ENCODE peak calls at places on chromosomes 11 and 22, in five cellular contexts. O is HepG2, N is GM12878, Q is K562, Z is H1. V is an unnamed sample.

GRCh38 chr11:99069831-99070444 is 49.2 kb downstream of the CNTN5 start:
- DNase-seq in O (peak), N (peak), Q (no peak), Z (peak), V (no peak)

GRCh38 chr22:22061085-22062077 is 78.8 kb upstream of the TOP3B start:
- DNase-seq in O (peak), N (no peak), Q (no peak), Z (no peak), V (peak)

GRCh38 chr11:27694992-27695391 is 5.3 kb downstream of the BDNF start:
- DNase-seq in O (no peak), N (no peak), Q (no peak), Z (no peak), V (no peak)

GRCh38 chr11:1302461-1303073 is 6.9 kb downstream of the TOLLIP start:
- DNase-seq in O (peak), N (no peak), Q (no peak), Z (peak), V (no peak)

GRCh38 chr22:39230261-39231196 is 14.3 kb downstream of the PDGFB start:
- DNase-seq in O (peak), N (no peak), Q (no peak), Z (peak), V (no peak)

GRCh38 chr11:73152861-73153483 is 10.9 kb upstream of the FCHSD2 start:
- DNase-seq in O (no peak), N (peak), Q (no peak), Z (no peak), V (no peak)

GRCh38 chr11:22416462-22416861 is 78.3 kb downstream of the SLC17A6 start:
- DNase-seq in O (no peak), N (no peak), Q (no peak), Z (no peak), V (no peak)

GRCh38 chr11:62546937-62547625 is 475 bp upstream of the AHNAK start:
- DNase-seq in O (no peak), N (no peak), Q (no peak), Z (peak), V (no peak)

GRCh38 chr22:42228480-42228879 is 42.0 kb downstream of the TCF20 start:
- DNase-seq in O (no peak), N (no peak), Q (no peak), Z (no peak), V (no peak)

GRCh38 chr22:38246692-38247091 is 26.1 kb downstream of the TMEM184B start:
- DNase-seq in O (no peak), N (no peak), Q (no peak), Z (no peak), V (no peak)

GRCh38 chr11:24357620-24358386 is 139.1 kb upstream of the LUZP2 start:
- DNase-seq in O (no peak), N (no peak), Q (no peak), Z (no peak), V (no peak)

GRCh38 chr11:11931461-11932055 is 76.9 kb downstream of the DKK3 start:
- DNase-seq in O (peak), N (no peak), Q (peak), Z (no peak), V (peak)

GRCh38 chr11:235998-236773 is at the start of gene SIRT3:
- DNase-seq in O (peak), N (peak), Q (peak), Z (peak), V (peak)

GRCh38 chr11:78101073-78101472 is 21.4 kb upstream of the NDUFC2 start:
- DNase-seq in O (peak), N (no peak), Q (no peak), Z (no peak), V (no peak)

GRCh38 chr22:24326266-24326665 is 55.6 kb downstream of the SPECC1L start:
- DNase-seq in O (no peak), N (no peak), Q (no peak), Z (no peak), V (no peak)

GRCh38 chr11:850777-851762 is 8.4 kb downstream of the TSPAN4 start:
- DNase-seq in O (no peak), N (no peak), Q (no peak), Z (peak), V (no peak)

GRCh38 chr11:15918674-15919073 is 437.7 kb downstream of the SOX6 start:
- DNase-seq in O (no peak), N (no peak), Q (no peak), Z (no peak), V (no peak)

GRCh38 chr11:119806064-119806915 is 77.3 kb upstream of the NECTIN1 start:
- DNase-seq in O (no peak), N (no peak), Q (no peak), Z (no peak), V (no peak)

GRCh38 chr22:40648386-40648785 is 11.9 kb upstream of the MRTFA start:
- DNase-seq in O (no peak), N (no peak), Q (no peak), Z (no peak), V (no peak)

GRCh38 chr11:69649576-69649900 is 8.6 kb downstream of the CCND1 start:
- DNase-seq in O (no peak), N (no peak), Q (no peak), Z (no peak), V (no peak)

GRCh38 chr11:36024716-36025115 is 80.9 kb downstream of the LDLRAD3 start:
- DNase-seq in O (no peak), N (no peak), Q (no peak), Z (no peak), V (no peak)

GRCh38 chr11:16738949-16739262 is 459 bp downstream of the C11orf58 start:
- DNase-seq in O (no peak), N (no peak), Q (no peak), Z (no peak), V (no peak)

GRCh38 chr11:71451596-71452353 is 1.2 kb upstream of the NADSYN1 start:
- DNase-seq in O (peak), N (no peak), Q (no peak), Z (no peak), V (no peak)

GRCh38 chr22:45878901-45879551 is 97.9 kb downstream of the WNT7B start:
- DNase-seq in O (no peak), N (no peak), Q (no peak), Z (peak), V (no peak)

GRCh38 chr11:69666261-69666660 is 8.9 kb downstream of the LTO1 start:
- DNase-seq in O (no peak), N (no peak), Q (no peak), Z (no peak), V (no peak)

GRCh38 chr11:85889676-85890579 is 34.7 kb downstream of the CCDC83 start:
- DNase-seq in O (peak), N (no peak), Q (no peak), Z (no peak), V (peak)

GRCh38 chr11:102869354-102869753 is 5.4 kb downstream of the MMP12 start:
- DNase-seq in O (no peak), N (no peak), Q (no peak), Z (no peak), V (no peak)

GRCh38 chr11:82092904-82093303 is 640.8 kb downstream of the FAM181B start:
- DNase-seq in O (no peak), N (no peak), Q (no peak), Z (no peak), V (no peak)

GRCh38 chr11:119101759-119102423 is at the start of gene DPAGT1:
- DNase-seq in O (peak), N (peak), Q (peak), Z (peak), V (peak)

GRCh38 chr22:36806824-36807223 is 10.0 kb downstream of the PVALB start:
- DNase-seq in O (no peak), N (no peak), Q (no peak), Z (no peak), V (no peak)

GRCh38 chr11:57288771-57289579 is 35.8 kb downstream of the TNKS1BP1 start:
- DNase-seq in O (peak), N (no peak), Q (no peak), Z (no peak), V (no peak)

GRCh38 chr22:23393721-23394320 is 186.3 kb downstream of the IGLL1 start:
- DNase-seq in O (no peak), N (no peak), Q (no peak), Z (no peak), V (no peak)

GRCh38 chr11:34451053-34451452 is 12.3 kb downstream of the CAT start:
- DNase-seq in O (no peak), N (no peak), Q (no peak), Z (no peak), V (no peak)

GRCh38 chr11:19352072-19352735 is 111.5 kb upstream of the E2F8 start:
- DNase-seq in O (no peak), N (no peak), Q (no peak), Z (no peak), V (no peak)

GRCh38 chr11:67639438-67639859 is at the start of gene TBX10:
- DNase-seq in O (no peak), N (no peak), Q (no peak), Z (peak), V (no peak)
- TF ChIP-seq SRF in O (no peak), N (no peak), Q (no peak), Z (no peak), V (no peak)

GRCh38 chr22:29737251-29738117 is 17.7 kb downstream of the CABP7 start:
- DNase-seq in O (no peak), N (no peak), Q (no peak), Z (no peak), V (no peak)
- TF ChIP-seq YY1 in O (no peak), N (no peak), Q (no peak), Z (no peak), V (no peak)

GRCh38 chr22:19812910-19813309 is 41.8 kb downstream of the GNB1L start:
- DNase-seq in O (no peak), N (no peak), Q (no peak), Z (peak), V (no peak)
- TF ChIP-seq SRF in O (no peak), N (no peak), Q (no peak), Z (no peak), V (no peak)

GRCh38 chr11:121513807-121514206 is 61.0 kb upstream of the SORL1-AS1 start:
- DNase-seq in O (no peak), N (no peak), Q (no peak), Z (no peak), V (no peak)

GRCh38 chr11:121510438-121510837 is 57.7 kb upstream of the SORL1-AS1 start:
- DNase-seq in O (no peak), N (no peak), Q (no peak), Z (no peak), V (no peak)

GRCh38 chr11:121512468-121513465 is 60.0 kb upstream of the SORL1-AS1 start:
- DNase-seq in O (no peak), N (no peak), Q (no peak), Z (no peak), V (no peak)

GRCh38 chr11:121503056-121503455 is 50.3 kb upstream of the SORL1-AS1 start:
- DNase-seq in O (no peak), N (no peak), Q (no peak), Z (no peak), V (no peak)

DNA sequence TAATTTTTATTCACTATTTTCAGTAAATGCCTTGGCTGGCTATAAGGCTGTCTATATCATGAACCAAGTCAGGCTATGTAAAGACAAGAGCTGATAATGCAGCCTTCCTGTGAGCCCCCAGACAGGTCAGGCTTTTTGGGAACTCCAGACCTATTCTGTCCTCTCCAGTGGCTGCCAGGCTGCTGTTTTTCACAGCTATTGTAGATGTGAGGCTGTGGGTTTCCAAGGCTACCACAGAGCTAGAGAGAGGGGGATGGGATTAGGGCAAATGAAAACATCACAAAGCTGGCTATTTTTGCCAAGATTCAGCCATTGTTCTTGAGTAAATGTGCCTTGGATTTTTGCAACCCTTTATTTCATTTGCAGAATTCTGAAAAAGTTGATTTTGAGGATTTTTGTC is 55.7 kb upstream of the SORL1-AS1 start:
- DNase-seq in O (no peak), N (no peak), Q (no peak), Z (no peak), V (no peak)
- TF ChIP-seq YY1 in O (no peak), N (no peak), Q (no peak), Z (no peak), V (no peak)

GRCh38 chr11:44615913-44616806 is 50.7 kb downstream of the CD82 start:
- DNase-seq in O (no peak), N (no peak), Q (no peak), Z (no peak), V (no peak)
- TF ChIP-seq SRF in O (no peak), N (no peak), Q (no peak), Z (no peak), V (no peak)

GRCh38 chr22:44204937-44205712 is 24.4 kb downstream of the PARVG start:
- DNase-seq in O (no peak), N (no peak), Q (no peak), Z (no peak), V (no peak)
- TF ChIP-seq YY1 in O (no peak), N (no peak), Q (no peak), Z (no peak), V (no peak)

DNA sequence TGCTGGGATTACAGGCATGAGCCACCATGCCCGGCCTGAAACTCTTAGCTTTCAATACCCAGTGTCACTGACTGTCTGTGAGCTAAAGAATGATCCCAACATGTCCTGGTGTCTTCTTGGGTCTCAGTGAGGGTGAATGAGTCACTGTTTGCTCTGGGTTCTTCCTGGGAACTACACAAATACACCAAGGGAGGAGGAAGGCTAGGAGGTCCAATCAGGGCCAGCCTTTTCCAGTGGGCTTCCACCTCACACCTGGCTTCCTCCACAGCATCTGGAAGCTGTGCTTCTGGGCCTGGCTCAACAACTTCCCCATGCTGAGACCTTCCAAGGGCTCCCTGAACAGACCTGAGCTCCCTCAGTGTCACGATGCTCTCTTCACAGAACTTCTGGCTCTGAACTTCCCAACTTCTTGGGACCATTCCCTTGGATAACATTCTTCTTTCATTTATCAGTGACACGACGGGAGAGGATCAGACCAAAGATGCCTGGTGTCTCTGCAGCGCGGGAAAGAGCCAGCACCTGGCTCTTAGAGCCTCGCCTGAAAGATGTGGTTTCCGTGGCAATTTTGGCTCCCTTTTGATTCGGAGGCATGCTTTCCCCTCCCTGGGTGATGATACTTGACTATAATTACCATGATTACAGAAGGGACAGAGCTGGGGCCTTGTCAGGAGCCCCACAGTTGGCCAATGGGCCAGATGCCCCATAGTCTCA is 22.3 kb upstream of the CHRM4 start:
- DNase-seq in O (peak), N (no peak), Q (no peak), Z (no peak), V (no peak)
- TF ChIP-seq SRF in O (no peak), N (no peak), Q (no peak), Z (no peak), V (no peak)

DNA sequence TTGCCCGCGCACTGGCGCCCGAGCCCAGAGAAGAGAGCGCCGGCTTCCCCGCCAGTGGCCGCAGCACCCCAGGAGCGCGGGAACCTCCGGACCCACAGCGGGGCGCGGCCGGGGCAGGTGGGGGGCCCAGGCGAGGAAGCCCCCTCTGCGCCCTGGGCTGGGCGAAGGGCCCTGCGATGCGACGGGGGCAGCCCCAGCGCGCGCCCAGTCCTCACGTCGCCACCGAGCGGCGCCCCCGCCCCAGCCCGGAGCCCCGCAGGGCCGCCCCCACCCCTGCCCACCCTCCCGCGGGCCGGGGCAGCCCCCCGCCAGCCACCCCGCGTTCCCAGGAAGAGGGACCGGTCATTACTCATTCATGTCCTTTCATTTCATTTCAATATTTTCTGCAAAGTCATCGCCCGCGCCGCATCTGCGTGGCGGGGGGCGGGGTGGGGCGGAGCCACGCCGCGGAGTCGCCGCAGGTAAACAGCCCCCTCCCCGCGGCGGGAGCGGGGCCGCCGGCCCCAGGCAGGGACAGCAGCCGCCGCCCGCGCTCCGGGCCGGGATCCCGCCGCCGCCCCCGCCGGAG is 673 bp upstream of the PANX2 start:
- DNase-seq in O (no peak), N (no peak), Q (peak), Z (no peak), V (no peak)
- TF ChIP-seq YY1 in O (no peak), N (no peak), Q (no peak), Z (no peak), V (no peak)

GRCh38 chr11:3086671-3087150 is 29.5 kb upstream of the CARS1 start:
- DNase-seq in O (peak), N (no peak), Q (no peak), Z (no peak), V (no peak)

GRCh38 chr11:3087373-3087772 is 30.1 kb upstream of the CARS1 start:
- DNase-seq in O (no peak), N (no peak), Q (no peak), Z (no peak), V (no peak)

GRCh38 chr11:3089236-3090061 is 32.2 kb upstream of the CARS1 start:
- DNase-seq in O (no peak), N (no peak), Q (no peak), Z (no peak), V (no peak)

GRCh38 chr11:3088806-3089205 is 31.6 kb upstream of the CARS1 start:
- DNase-seq in O (no peak), N (no peak), Q (no peak), Z (no peak), V (no peak)

DNA sequence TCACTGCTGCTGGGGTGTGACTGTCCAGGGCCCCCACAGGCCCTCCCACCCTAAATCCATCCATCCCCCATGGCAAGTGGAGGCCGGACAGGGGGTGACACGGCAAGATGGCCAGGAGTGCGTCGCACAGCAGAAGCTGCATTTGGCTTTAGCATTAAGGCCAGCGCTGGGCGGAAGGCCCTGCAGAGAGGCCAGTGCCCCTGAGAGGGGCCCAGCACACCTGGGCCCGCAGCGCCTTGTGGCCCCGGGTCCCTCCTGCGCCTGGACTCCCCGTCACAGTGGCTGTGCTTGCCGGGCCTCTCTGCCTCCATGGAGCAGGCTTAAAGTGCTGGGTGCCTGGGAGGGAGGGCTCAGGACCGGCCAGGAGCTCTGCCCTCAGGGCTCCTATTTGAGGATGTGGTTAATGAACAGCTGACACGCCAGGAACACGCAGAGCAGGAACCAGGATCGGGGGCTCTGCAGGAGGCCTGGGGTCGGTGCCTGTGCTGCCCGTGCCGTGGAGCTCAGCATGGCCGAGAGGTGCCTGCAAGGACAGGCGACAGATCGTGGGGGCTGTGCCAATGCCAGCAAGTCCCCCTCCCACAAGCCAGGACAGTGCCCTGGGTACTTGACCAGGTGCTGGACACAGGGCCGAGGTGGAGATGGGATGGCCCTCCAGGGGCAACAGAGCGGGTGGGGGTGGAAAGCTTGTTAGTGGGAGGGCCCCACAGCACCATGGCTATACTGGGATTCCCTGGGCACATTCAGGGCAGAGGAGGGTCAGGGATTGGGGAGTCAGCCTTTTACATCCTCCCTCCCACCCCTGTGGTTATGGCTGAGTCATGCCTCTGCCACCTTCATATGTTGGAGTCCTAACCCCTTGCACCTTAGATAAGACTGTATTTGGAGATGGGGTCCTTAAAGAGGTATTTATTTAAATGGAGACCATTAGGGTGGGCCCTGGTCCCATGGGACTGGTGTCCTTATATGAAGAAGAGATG is 30.9 kb upstream of the CARS1 start:
- DNase-seq in O (no peak), N (no peak), Q (no peak), Z (no peak), V (no peak)
- TF ChIP-seq SRF in O (no peak), N (no peak), Q (no peak), Z (no peak), V (no peak)

V was measured in HCT116.